ENCODE peak calls at places on chromosomes 12 and 14, in six cellular contexts. P is AG09319, U is BE2C, D is natural killer cell, F is type B pancreatic cell, Q is LNCaP clone FGC. K is an unnamed sample.

GRCh38 chr12:12214635-12215131 is 52.2 kb downstream of the LRP6 start:
- DNase-seq in P (no peak), U (no peak), Q (no peak), D (no peak), F (no peak), K (no peak)

GRCh38 chr12:110689601-110690430 is 901 bp upstream of the HVCN1 start:
- DNase-seq in F (no peak), Q (no peak), D (peak), U (no peak), P (no peak), K (peak)

GRCh38 chr12:124386059-124386458 is 91.2 kb downstream of the RFLNA start:
- DNase-seq in D (no peak), Q (no peak), U (no peak), P (no peak), F (no peak), K (no peak)

GRCh38 chr14:104099096-104100041 is 13.9 kb downstream of the ASPG start:
- DNase-seq in Q (no peak), U (no peak), F (no peak), D (no peak), P (no peak), K (no peak)

GRCh38 chr12:12715459-12716150 is 1.6 kb upstream of the CDKN1B start:
- DNase-seq in D (no peak), P (no peak), F (no peak), Q (no peak), U (no peak), K (peak)

GRCh38 chr14:61973981-61974380 is 211.8 kb downstream of the SNAPC1 start:
- DNase-seq in D (no peak), U (no peak), F (no peak), P (no peak), Q (no peak), K (no peak)

GRCh38 chr12:113135178-113136127 is at the start of gene RASAL1:
- DNase-seq in U (peak), D (no peak), P (no peak), F (no peak), Q (no peak), K (peak)

GRCh38 chr12:54229624-54230212 is 40.9 kb upstream of the SMUG1 start:
- DNase-seq in D (no peak), F (no peak), Q (no peak), P (peak), U (no peak), K (no peak)

GRCh38 chr14:106694638-106695393 is 1168.4 kb downstream of the TMEM121 start:
- DNase-seq in Q (no peak), D (peak), P (no peak), F (no peak), U (peak), K (peak)

GRCh38 chr12:59093090-59093489 is 172.8 kb upstream of the LRIG3 start:
- DNase-seq in Q (no peak), P (no peak), D (no peak), U (no peak), F (no peak), K (no peak)

GRCh38 chr14:90579816-90580215 is 183.0 kb downstream of the CALM1 start:
- DNase-seq in D (no peak), U (no peak), F (no peak), Q (no peak), P (no peak), K (no peak)

GRCh38 chr12:12172106-12172511 is 94.7 kb downstream of the LRP6 start:
- DNase-seq in Q (peak), U (no peak), D (no peak), F (no peak), P (no peak), K (peak)

GRCh38 chr14:72801841-72802587 is 91.9 kb downstream of the DPF3 start:
- DNase-seq in U (no peak), Q (no peak), D (no peak), P (no peak), F (no peak), K (no peak)

GRCh38 chr12:66449531-66449930 is 147.2 kb downstream of the HELB start:
- DNase-seq in U (no peak), P (no peak), Q (peak), D (no peak), F (no peak), K (no peak)

GRCh38 chr12:116954700-116955381 is 44.1 kb downstream of the FBXW8 start:
- DNase-seq in D (no peak), P (no peak), F (no peak), U (no peak), Q (peak), K (no peak)

GRCh38 chr12:116818341-116818856 is 62.8 kb downstream of the HRK start:
- DNase-seq in Q (no peak), U (peak), D (no peak), F (no peak), P (no peak), K (peak)

GRCh38 chr12:84201976-84202375 is 710.6 kb downstream of the SLC6A15 start:
- DNase-seq in P (peak), D (no peak), F (no peak), U (peak), Q (no peak), K (no peak)

GRCh38 chr12:103901518-103902173 is 28.6 kb upstream of the HSP90B1 start:
- DNase-seq in U (no peak), Q (no peak), P (no peak), F (no peak), D (no peak), K (no peak)

GRCh38 chr14:32078030-32078793 is 1.1 kb downstream of the ARHGAP5 start:
- DNase-seq in F (no peak), Q (no peak), U (peak), P (peak), D (no peak), K (peak)

GRCh38 chr12:129052373-129052772 is 199.1 kb downstream of the GLT1D1 start:
- DNase-seq in P (no peak), Q (no peak), D (no peak), U (no peak), F (no peak), K (no peak)

GRCh38 chr12:106645074-106645421 is 62.2 kb downstream of the RFX4 start:
- DNase-seq in Q (peak), P (no peak), F (no peak), D (no peak), U (no peak), K (no peak)

GRCh38 chr14:105844810-105845724 is 318.7 kb downstream of the TMEM121 start:
- DNase-seq in D (no peak), P (no peak), Q (no peak), F (no peak), U (no peak), K (no peak)

GRCh38 chr14:68687746-68688145 is 105.1 kb downstream of the ZFP36L1 start:
- DNase-seq in D (no peak), Q (no peak), F (no peak), P (no peak), U (no peak), K (no peak)

GRCh38 chr12:121628536-121628935 is 2.2 kb downstream of the ORAI1 start:
- DNase-seq in Q (no peak), D (no peak), P (no peak), F (no peak), U (no peak), K (no peak)

GRCh38 chr12:121626853-121627623 is 708 bp downstream of the ORAI1 start:
- DNase-seq in U (peak), P (no peak), F (no peak), Q (no peak), D (peak), K (peak)

GRCh38 chr12:121630791-121631190 is 4.5 kb downstream of the ORAI1 start:
- DNase-seq in Q (no peak), D (no peak), P (no peak), F (no peak), U (no peak), K (no peak)

GRCh38 chr12:121628037-121628436 is 1.7 kb downstream of the ORAI1 start:
- DNase-seq in Q (no peak), F (no peak), U (no peak), D (no peak), P (no peak), K (no peak)

DNA sequence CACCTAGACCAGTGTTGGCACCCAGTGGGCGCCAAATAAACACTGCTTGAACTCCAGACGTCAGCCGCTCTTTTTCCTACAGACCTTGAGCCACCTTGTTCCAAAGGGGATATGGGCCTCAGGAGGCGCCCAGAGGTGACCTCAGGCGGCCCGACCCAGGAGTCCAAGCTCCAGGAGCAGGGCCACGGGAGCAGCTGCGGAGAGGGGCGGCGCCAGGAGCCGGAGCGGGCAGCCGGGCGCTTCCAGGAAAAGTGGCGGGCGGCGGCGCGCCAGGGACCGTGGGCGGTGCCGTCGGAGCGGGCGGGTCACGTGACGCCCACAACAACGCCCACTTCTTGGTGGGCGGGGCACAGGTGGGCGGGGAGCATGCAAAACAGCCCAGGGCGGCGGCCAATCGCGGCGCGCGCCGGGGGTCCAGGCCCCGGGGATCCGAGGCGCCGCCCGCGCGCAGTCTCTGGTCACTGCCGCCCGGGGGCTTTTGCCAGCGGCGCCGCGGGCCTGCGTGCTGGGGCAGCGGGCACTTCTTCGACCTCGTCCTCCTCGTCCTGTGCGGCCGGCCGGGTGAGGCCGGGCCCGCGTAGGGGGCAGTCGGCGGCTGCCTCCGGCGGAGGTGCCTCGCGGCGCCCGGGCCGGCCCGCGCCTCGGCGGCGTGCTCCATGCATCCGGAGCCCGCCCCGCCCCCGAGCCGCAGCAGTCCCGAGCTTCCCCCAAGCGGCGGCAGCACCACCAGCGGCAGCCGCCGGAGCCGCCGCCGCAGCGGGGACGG is at the start of gene ORAI1:
- DNase-seq in Q (peak), D (peak), U (peak), F (peak), P (peak), K (peak)
- TF ChIP-seq CTCF in Q (peak), D (no peak), U (no peak), F (no peak), P (no peak), K (no peak)

GRCh38 chr12:27732281-27732680 is 21.6 kb downstream of the MRPS35 start:
- DNase-seq in U (peak), F (no peak), P (no peak), Q (no peak), D (no peak), K (no peak)
- TF ChIP-seq CTCF in U (peak), F (no peak), P (peak), Q (peak), D (no peak), K (peak)

GRCh38 chr12:132657004-132657727 is 30.0 kb downstream of the POLE start:
- DNase-seq in U (no peak), D (no peak), F (no peak), P (no peak), Q (no peak), K (no peak)
- TF ChIP-seq CTCF in U (no peak), D (no peak), F (no peak), P (no peak), Q (no peak), K (no peak)

DNA sequence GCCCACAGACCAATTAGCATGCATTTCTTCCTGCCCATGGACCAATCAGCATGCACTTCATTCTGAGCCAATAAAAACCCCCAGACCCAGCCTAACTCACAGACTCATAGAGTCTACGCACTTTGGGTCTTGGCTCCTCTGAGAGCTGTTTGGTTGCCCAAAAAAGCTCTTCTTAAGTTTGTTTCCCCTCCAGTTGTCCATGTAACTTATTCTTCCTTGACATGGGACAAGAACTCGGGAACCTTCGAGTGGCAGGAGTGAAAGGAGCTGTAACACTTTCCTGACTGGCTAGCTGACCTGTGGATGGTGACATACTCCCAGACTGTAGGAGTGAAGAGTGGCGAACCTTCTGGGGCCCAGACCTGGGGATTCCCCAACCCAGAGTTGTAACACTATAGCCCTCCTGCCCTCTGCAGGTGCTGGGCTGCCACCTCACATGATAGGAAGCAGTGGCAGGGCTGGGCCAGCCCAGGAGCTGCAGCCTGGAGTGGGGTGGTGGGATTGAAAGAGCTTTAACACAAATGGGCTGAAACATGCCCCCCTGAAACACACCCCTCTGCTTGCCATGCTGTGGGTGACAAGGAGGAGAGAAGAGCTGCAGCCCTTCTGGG is 4.4 kb upstream of the BTBD7 start:
- DNase-seq in U (no peak), Q (no peak), D (no peak), F (no peak), P (no peak), K (no peak)
- TF ChIP-seq CTCF in U (no peak), Q (no peak), D (no peak), F (no peak), P (no peak), K (peak)

DNA sequence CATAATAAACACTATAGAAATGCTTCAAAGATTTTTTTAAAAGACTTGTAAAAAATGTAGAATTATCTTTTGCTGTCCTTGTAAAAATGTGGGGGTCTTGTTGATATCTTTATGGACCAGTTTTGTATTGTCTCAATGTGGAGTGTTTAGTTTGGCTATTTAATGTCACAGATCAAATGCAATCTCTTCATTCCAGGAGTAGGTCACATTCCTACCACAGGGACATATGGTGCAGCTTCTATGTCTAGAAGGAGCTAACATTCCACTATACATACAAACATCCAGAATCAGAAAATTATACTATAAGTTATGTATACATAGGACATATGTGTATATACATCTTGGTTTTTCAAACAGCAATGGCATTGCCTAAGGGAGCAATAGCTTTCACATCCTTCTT is 345.7 kb downstream of the BMP4 start:
- DNase-seq in U (no peak), Q (no peak), D (no peak), P (no peak), F (no peak), K (no peak)
- TF ChIP-seq CTCF in U (no peak), Q (no peak), D (no peak), P (no peak), F (peak), K (no peak)

GRCh38 chr14:21749306-21749868 is 75.8 kb upstream of the OR4E1 start:
- DNase-seq in P (no peak), D (no peak), F (no peak), Q (no peak), U (no peak), K (no peak)

GRCh38 chr14:21748869-21749303 is 75.3 kb upstream of the OR4E1 start:
- DNase-seq in U (peak), P (no peak), Q (peak), F (no peak), D (no peak), K (peak)
- TF ChIP-seq CTCF in U (peak), P (peak), Q (peak), F (peak), D (peak), K (peak)

GRCh38 chr12:49673446-49674317 is 33.5 kb downstream of the FMNL3 start:
- DNase-seq in U (peak), Q (peak), D (no peak), P (peak), F (peak), K (peak)
- TF ChIP-seq CTCF in U (peak), Q (no peak), D (no peak), P (peak), F (peak), K (no peak)